ENCODE peak calls at places on chromosomes 11 and 22, in nine cellular contexts. N is EH; P is right lobe of liver; I is left cardiac atrium; L is LHCN-M2; D is H54; R is bronchial epithelial cell; Y is effector memory CD8-positive, alpha-beta T cell; A is stomach. C is an unnamed sample.

GRCh38 chr22:36510966-36511881 is 4.4 kb upstream of the FOXRED2 start:
- DNase-seq in N (peak; percentile 59), P (no peak), I (no peak), L (peak; percentile 48), D (no peak), R (peak; percentile 48), Y (peak; percentile 30), A (no peak), C (peak; percentile 67)

GRCh38 chr11:12285106-12285505 is 92.3 kb upstream of the PARVA start:
- DNase-seq in N (peak; percentile 98), P (no peak), I (no peak), L (peak; percentile 98), D (no peak), R (peak; percentile 68), Y (no peak), A (no peak), C (no peak)

GRCh38 chr11:46826310-46827044 is 19.6 kb downstream of the CKAP5 start:
- DNase-seq in N (peak; percentile 84), P (peak; percentile 95), I (peak; percentile 90), L (peak; percentile 73), D (peak; percentile 67), R (peak; percentile 71), Y (peak; percentile 64), A (peak; percentile 82), C (peak; percentile 84)

GRCh38 chr11:74179234-74180126 is 8.4 kb downstream of the PPME1 start:
- DNase-seq in N (peak; percentile 52), P (no peak), I (no peak), L (peak; percentile 23), D (no peak), R (peak; percentile 39), Y (no peak), A (no peak), C (no peak)

GRCh38 chr11:35412285-35412684 is 7.1 kb downstream of the SLC1A2 start:
- DNase-seq in N (peak; percentile 40), P (no peak), I (no peak), L (peak; percentile 32), D (peak; percentile 28), R (peak; percentile 13), Y (no peak), A (no peak), C (peak; percentile 68)

GRCh38 chr22:19325296-19325950 is 33.9 kb upstream of the CLTCL1 start:
- DNase-seq in N (peak; percentile 3), P (no peak), I (no peak), L (peak; percentile 86), D (no peak), R (peak; percentile 84), Y (no peak), A (no peak), C (no peak)

GRCh38 chr11:63613517-63614135 is 607 bp downstream of the PLAAT3 start:
- DNase-seq in N (peak; percentile 32), P (peak; percentile 62), I (peak; percentile 68), L (peak; percentile 46), D (peak; percentile 35), R (no peak), Y (peak; percentile 51), A (peak; percentile 44), C (peak; percentile 5)

GRCh38 chr22:17302616-17303015 is 66.6 kb upstream of the CECR2 start:
- DNase-seq in N (no peak), P (no peak), I (no peak), L (no peak), D (no peak), R (no peak), Y (no peak), A (peak; percentile 1), C (no peak)

GRCh38 chr11:28123151-28123571 is 15.0 kb downstream of the METTL15 start:
- DNase-seq in N (peak; percentile 77), P (no peak), I (no peak), L (peak; percentile 71), D (no peak), R (no peak), Y (no peak), A (no peak), C (no peak)

GRCh38 chr11:116918925-116919653 is 81.7 kb upstream of the APOA1 start:
- DNase-seq in N (no peak), P (no peak), I (no peak), L (no peak), D (no peak), R (no peak), Y (no peak), A (no peak), C (no peak)

GRCh38 chr11:122062763-122063162 is 53.3 kb downstream of the BLID start:
- DNase-seq in N (no peak), P (no peak), I (no peak), L (no peak), D (no peak), R (no peak), Y (no peak), A (no peak), C (no peak)

GRCh38 chr11:131195801-131196517 is 174.5 kb upstream of the NTM start:
- DNase-seq in N (peak; percentile 62), P (no peak), I (peak; percentile 62), L (peak; percentile 41), D (no peak), R (peak; percentile 67), Y (no peak), A (peak; percentile 71), C (no peak)

GRCh38 chr22:38167988-38168407 is 13.6 kb downstream of the PLA2G6 start:
- DNase-seq in N (no peak), P (no peak), I (peak; percentile 73), L (no peak), D (no peak), R (peak; percentile 63), Y (no peak), A (peak; percentile 77), C (peak; percentile 44)

GRCh38 chr22:43042101-43042780 is 27.3 kb upstream of the PACSIN2 start:
- DNase-seq in N (peak; percentile 50), P (no peak), I (no peak), L (no peak), D (no peak), R (no peak), Y (no peak), A (no peak), C (no peak)

GRCh38 chr11:26234451-26234850 is 97.5 kb upstream of the ANO3 start:
- DNase-seq in N (no peak), P (no peak), I (no peak), L (no peak), D (no peak), R (peak; percentile 97), Y (no peak), A (no peak), C (no peak)

GRCh38 chr22:19287889-19288288 is 3.6 kb downstream of the CLTCL1 start:
- DNase-seq in N (peak; percentile 89), P (no peak), I (no peak), L (peak; percentile 81), D (no peak), R (peak; percentile 79), Y (no peak), A (no peak), C (no peak)

GRCh38 chr11:2273771-2274170 is 3.4 kb upstream of the ASCL2 start:
- DNase-seq in N (no peak), P (no peak), I (no peak), L (no peak), D (no peak), R (peak; percentile 20), Y (no peak), A (peak; percentile 56), C (no peak)

GRCh38 chr11:11463397-11463796 is 110.3 kb upstream of the CSNK2A3 start:
- DNase-seq in N (peak; percentile 61), P (no peak), I (no peak), L (peak; percentile 94), D (no peak), R (no peak), Y (no peak), A (no peak), C (peak; percentile 92)

GRCh38 chr22:48169227-48169626 is 1406.8 kb downstream of the TBC1D22A start:
- DNase-seq in N (no peak), P (no peak), I (no peak), L (no peak), D (no peak), R (no peak), Y (no peak), A (no peak), C (no peak)

GRCh38 chr22:32591620-32592019 is 117.0 kb downstream of the FBXO7 start:
- DNase-seq in N (peak; percentile 95), P (no peak), I (no peak), L (no peak), D (no peak), R (no peak), Y (no peak), A (no peak), C (no peak)

GRCh38 chr11:78542007-78542406 is 32.7 kb downstream of the NARS2 start:
- DNase-seq in N (peak; percentile 45), P (no peak), I (no peak), L (no peak), D (no peak), R (no peak), Y (no peak), A (no peak), C (no peak)

GRCh38 chr22:33851985-33852384 is 68.3 kb downstream of the LARGE1 start:
- DNase-seq in N (no peak), P (no peak), I (no peak), L (no peak), D (no peak), R (peak; percentile 17), Y (no peak), A (peak; percentile 49), C (no peak)

GRCh38 chr11:46669606-46670243 is 30.7 kb downstream of the ARHGAP1 start:
- DNase-seq in N (peak; percentile 61), P (no peak), I (peak; percentile 6), L (no peak), D (no peak), R (no peak), Y (no peak), A (peak; percentile 16), C (peak; percentile 25)

GRCh38 chr11:34502949-34503348 is 10.6 kb downstream of the ELF5 start:
- DNase-seq in N (no peak), P (no peak), I (no peak), L (peak; percentile 25), D (no peak), R (no peak), Y (no peak), A (no peak), C (no peak)

GRCh38 chr11:132595711-132596111 is 936.6 kb downstream of the OPCML start:
- DNase-seq in N (peak; percentile 51), P (no peak), I (no peak), L (no peak), D (no peak), R (no peak), Y (no peak), A (peak; percentile 70), C (peak; percentile 84)

GRCh38 chr11:61949169-61950034 is 749 bp upstream of the BEST1 start:
- DNase-seq in N (peak; percentile 97), P (no peak), I (peak; percentile 83), L (peak; percentile 77), D (peak; percentile 81), R (peak; percentile 70), Y (no peak), A (no peak), C (peak; percentile 71)

GRCh38 chr11:9775393-9775780 is 111.5 kb downstream of the SWAP70 start:
- DNase-seq in N (no peak), P (no peak), I (no peak), L (no peak), D (no peak), R (no peak), Y (no peak), A (no peak), C (no peak)

GRCh38 chr22:42632096-42632495 is 8.3 kb downstream of the ATP5MGL start:
- DNase-seq in N (no peak), P (no peak), I (no peak), L (no peak), D (no peak), R (no peak), Y (no peak), A (no peak), C (no peak)

C was measured in NCI-H82.